ENCODE peak calls at places on chromosomes 11 and 22, in ten cellular contexts. B is transverse colon, V is suprapubic skin, A is spleen, S is stomach, J is breast epithelium, H is HCT116, K is Panc1, G is K562, F is HL-60. Z is an unnamed sample.

GRCh38 chr11:78514922-78515502 is 59.7 kb downstream of the NARS2 start:
- DNase-seq in B (no peak), V (no peak), A (no peak), S (no peak), J (no peak), H (no peak), K (no peak), G (no peak), F (no peak), Z (no peak)

GRCh38 chr22:48218889-48219420 is 1456.5 kb downstream of the TBC1D22A start:
- DNase-seq in B (no peak), V (no peak), A (no peak), S (no peak), J (no peak), H (no peak), K (no peak), G (no peak), F (no peak), Z (no peak)

GRCh38 chr11:109914809-109915653 is 178.2 kb upstream of the ZC3H12C start:
- DNase-seq in B (no peak), V (no peak), A (no peak), S (no peak), J (no peak), H (no peak), K (peak; percentile 10), G (no peak), F (peak; percentile 10), Z (no peak)

GRCh38 chr11:78564037-78564888 is 10.4 kb downstream of the NARS2 start:
- DNase-seq in B (peak; percentile 23), V (no peak), A (no peak), S (no peak), J (no peak), H (peak; percentile 51), K (peak; percentile 43), G (peak; percentile 34), F (peak; percentile 54), Z (no peak)

GRCh38 chr22:42324991-42325710 is 54.7 kb upstream of the TCF20 start:
- DNase-seq in B (peak; percentile 68), V (no peak), A (no peak), S (peak; percentile 31), J (no peak), H (no peak), K (no peak), G (no peak), F (no peak), Z (no peak)

GRCh38 chr22:20979243-20979809 is 2.8 kb upstream of the LZTR1 start:
- DNase-seq in B (peak; percentile 81), V (no peak), A (no peak), S (peak; percentile 67), J (peak; percentile 77), H (no peak), K (no peak), G (peak; percentile 98), F (no peak), Z (peak; percentile 91)

GRCh38 chr22:47090591-47091240 is 328.3 kb downstream of the TBC1D22A start:
- DNase-seq in B (no peak), V (no peak), A (no peak), S (no peak), J (no peak), H (no peak), K (no peak), G (peak; percentile 55), F (no peak), Z (no peak)

GRCh38 chr11:111299111-111300026 is 1.0 kb downstream of the POU2AF3 start:
- DNase-seq in B (peak; percentile 73), V (peak; percentile 72), A (peak; percentile 81), S (peak; percentile 92), J (no peak), H (no peak), K (no peak), G (no peak), F (no peak), Z (peak; percentile 73)

DNA sequence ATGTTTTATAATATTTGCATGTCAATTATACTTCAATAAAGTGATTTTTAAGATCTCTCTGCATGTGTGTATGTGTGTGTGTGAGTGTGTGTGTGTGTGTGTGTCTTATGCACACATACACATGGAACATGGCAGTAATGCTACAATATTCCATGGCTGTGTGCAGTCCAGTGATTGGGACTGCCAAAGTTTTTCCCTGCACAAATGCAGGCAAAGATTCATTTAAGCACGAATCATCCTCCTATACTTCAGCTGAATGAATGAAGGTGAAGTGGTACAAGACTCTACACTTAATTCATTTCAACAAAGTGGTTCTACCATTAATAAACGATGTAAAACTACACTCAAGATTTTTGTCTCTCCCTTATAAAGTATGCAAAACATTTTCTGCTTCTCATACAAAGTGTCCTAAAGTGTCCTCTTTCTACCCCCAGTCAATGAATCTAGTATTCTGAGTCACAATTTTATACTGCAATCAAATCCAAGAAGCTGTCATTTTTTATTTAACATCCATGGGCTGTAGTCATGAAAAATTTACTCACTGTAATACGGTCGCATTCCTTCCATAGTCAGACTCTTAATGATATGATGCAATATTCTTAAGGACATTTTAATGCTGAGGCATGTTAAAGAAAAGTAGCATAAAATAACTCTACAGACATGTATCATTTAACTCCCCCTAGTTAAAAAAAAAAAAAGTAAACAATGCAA is 132.4 kb downstream of the TTC28 start:
- DNase-seq in B (no peak), V (no peak), A (no peak), S (no peak), J (no peak), H (no peak), K (no peak), G (no peak), F (no peak), Z (no peak)
- TF ChIP-seq POLR2AphosphoS5 in B (no peak), V (no peak), A (no peak), S (no peak), J (no peak), H (no peak), K (no peak), G (no peak), F (no peak), Z (no peak)

GRCh38 chr11:107683807-107684206 is 28.0 kb downstream of the SLN start:
- DNase-seq in B (no peak), V (no peak), A (no peak), S (no peak), J (no peak), H (peak; percentile 56), K (no peak), G (peak; percentile 48), F (peak; percentile 26), Z (no peak)
- TF ChIP-seq CTCF in B (peak; percentile 28), V (no peak), A (no peak), S (no peak), J (no peak), H (no peak), K (peak; percentile 59), G (peak; percentile 18), F (no peak), Z (peak; percentile 15)

GRCh38 chr22:50301581-50301991 is 5.9 kb downstream of the PLXNB2 start:
- DNase-seq in B (peak; percentile 45), V (no peak), A (no peak), S (peak; percentile 35), J (no peak), H (no peak), K (no peak), G (no peak), F (no peak), Z (peak; percentile 79)

GRCh38 chr22:50298937-50299656 is 8.3 kb downstream of the PLXNB2 start:
- DNase-seq in B (no peak), V (no peak), A (no peak), S (peak; percentile 58), J (no peak), H (no peak), K (no peak), G (peak; percentile 31), F (no peak), Z (peak; percentile 68)

GRCh38 chr22:50300620-50301257 is 6.7 kb downstream of the PLXNB2 start:
- DNase-seq in B (no peak), V (no peak), A (no peak), S (peak; percentile 25), J (no peak), H (no peak), K (no peak), G (no peak), F (no peak), Z (peak; percentile 55)

GRCh38 chr22:50298266-50298637 is 9.2 kb downstream of the PLXNB2 start:
- DNase-seq in B (no peak), V (no peak), A (no peak), S (no peak), J (no peak), H (no peak), K (no peak), G (no peak), F (no peak), Z (no peak)

DNA sequence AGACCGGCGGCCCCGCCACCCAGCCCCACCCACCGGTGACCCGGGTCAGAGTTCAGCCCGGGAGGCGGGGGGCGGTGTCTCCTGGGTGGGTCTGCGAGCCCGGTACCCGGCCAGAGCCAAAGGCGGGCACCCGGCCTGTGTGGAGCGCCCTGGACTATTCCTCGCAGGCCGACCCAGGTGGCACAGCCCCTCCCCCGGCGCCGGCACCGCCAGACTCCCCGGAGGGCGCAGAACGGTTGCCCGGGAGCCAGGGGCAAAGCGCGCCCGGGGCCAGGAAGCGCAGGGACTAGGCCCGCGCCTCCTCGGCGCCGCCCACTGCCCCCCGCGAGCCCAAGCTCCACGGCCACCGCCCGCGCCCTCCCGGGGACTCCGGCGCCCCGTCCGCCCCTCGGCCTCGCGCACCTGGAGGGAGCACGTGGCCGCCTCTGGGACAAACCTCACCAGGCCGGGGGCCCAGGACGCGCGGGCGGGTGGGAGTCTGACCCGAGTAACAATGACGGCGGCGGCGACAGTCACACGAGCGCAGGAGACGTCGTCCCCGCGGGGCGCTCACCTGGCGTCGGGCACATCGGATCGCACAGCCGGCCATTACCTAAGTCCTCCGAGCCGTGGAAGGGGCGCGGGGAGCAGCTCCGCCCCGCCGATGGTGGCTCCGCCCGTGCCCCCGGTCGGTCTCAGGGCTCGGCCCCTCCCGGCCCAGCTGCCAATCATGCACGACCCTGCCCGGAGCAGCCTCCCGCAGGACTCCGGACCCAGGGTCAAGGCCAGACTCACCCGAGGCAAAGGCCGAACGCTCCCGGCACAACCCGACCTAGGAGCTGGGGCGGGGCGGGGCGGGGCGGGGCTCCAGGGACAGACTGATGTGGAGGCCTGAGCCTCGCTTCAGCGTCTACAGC is 7.5 kb downstream of the PLXNB2 start:
- DNase-seq in B (peak; percentile 88), V (no peak), A (no peak), S (peak; percentile 72), J (no peak), H (no peak), K (no peak), G (peak; percentile 24), F (no peak), Z (peak; percentile 87)
- H3K4me3 ChIP-seq in B (peak overlapping the region; percentile 30), V (peak overlapping the region; percentile 53), A (peak overlapping the region; percentile 33), S (peak overlapping the region; percentile 56), J (peak overlapping the region; percentile 41), H (peak overlapping the region; percentile 64), K (peak overlapping the region; percentile 31), G (no peak overlapping the region), F (no peak overlapping the region), Z (peak overlapping the region; percentile 38)

DNA sequence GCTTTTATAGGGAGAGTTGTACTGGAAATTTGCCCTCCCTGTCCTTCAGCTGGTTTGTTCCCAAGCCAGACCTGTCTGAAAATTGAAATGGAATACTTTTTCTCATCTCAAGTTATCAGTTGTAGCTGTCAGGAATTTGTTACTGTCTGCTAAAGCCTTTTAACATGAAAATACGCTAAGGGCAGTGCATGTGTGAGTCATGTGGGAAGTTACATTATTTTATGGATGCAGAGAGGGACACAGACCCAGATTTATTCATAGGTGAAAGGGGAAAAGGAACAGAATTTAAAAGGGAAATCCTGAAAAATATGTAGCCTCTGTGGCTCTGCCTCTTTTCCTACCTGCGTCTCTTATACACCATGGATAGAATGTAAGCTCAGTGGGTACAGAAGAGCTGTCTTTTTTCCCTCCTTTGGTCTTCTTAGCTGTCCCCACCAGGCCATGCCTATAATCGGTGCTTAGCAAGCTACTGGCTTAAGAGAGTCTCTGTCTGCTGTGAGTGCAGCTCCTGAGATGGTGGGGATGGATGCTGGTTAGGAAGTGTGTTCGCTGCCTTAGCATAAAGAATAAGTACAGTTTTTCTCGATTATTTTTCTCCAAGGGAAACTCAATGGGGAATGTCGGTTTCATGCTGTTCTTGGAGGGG is 166.8 kb downstream of the TEAD1 start:
- DNase-seq in B (no peak), V (no peak), A (no peak), S (no peak), J (no peak), H (no peak), K (no peak), G (no peak), F (no peak), Z (no peak)
- TF ChIP-seq POLR2AphosphoS5 in B (no peak), V (no peak), A (no peak), S (no peak), J (no peak), H (no peak), K (no peak), G (no peak), F (no peak), Z (no peak)

Z was measured in upper lobe of left lung.